ENCODE peak calls at places on chromosomes 1 and 21, in six cellular contexts. K is HepG2, J is A549, L is GM12878, B is upper lobe of left lung, P is K562. F is an unnamed sample.

GRCh38 chr21:29053011-29053553 is 20.4 kb downstream of the CCT8 start:
- ATAC-seq in K (peak), J (no peak), L (peak), B (no peak), P (peak), F (no peak)

GRCh38 chr1:99872063-99872462 is 21.9 kb downstream of the AGL start:
- ATAC-seq in K (peak), J (no peak), L (no peak), B (no peak), P (no peak), F (no peak)

GRCh38 chr1:118074101-118074500 is 110.9 kb downstream of the SPAG17 start:
- ATAC-seq in K (no peak), J (no peak), L (no peak), B (no peak), P (no peak), F (no peak)

GRCh38 chr1:62437273-62437945 is 560 bp downstream of the USP1 start:
- ATAC-seq in K (peak), J (peak), L (peak), B (no peak), P (peak), F (no peak)

GRCh38 chr1:41399148-41399795 is 38.0 kb downstream of the FOXO6 start:
- ATAC-seq in K (no peak), J (no peak), L (no peak), B (no peak), P (no peak), F (no peak)

GRCh38 chr1:13462682-13463081 is 51.1 kb downstream of the LRRC38 start:
- ATAC-seq in K (no peak), J (no peak), L (no peak), B (no peak), P (no peak), F (no peak)

GRCh38 chr1:55061706-55062321 is 22.5 kb downstream of the PCSK9 start:
- ATAC-seq in K (no peak), J (no peak), L (no peak), B (no peak), P (no peak), F (peak)

GRCh38 chr1:222256058-222256457 is 291.8 kb downstream of the HHIPL2 start:
- ATAC-seq in K (no peak), J (no peak), L (no peak), B (no peak), P (no peak), F (no peak)

GRCh38 chr1:47656719-47657685 is 219.2 kb downstream of the FOXD2 start:
- ATAC-seq in K (no peak), J (no peak), L (no peak), B (no peak), P (no peak), F (peak)

GRCh38 chr1:25828491-25828890 is 8.7 kb downstream of the MTFR1L start:
- ATAC-seq in K (no peak), J (no peak), L (no peak), B (no peak), P (no peak), F (no peak)

GRCh38 chr1:69691179-69691578 is 123.5 kb downstream of the LRRC7 start:
- ATAC-seq in K (no peak), J (no peak), L (no peak), B (no peak), P (no peak), F (no peak)

GRCh38 chr1:47030170-47030805 is 6.8 kb downstream of the CYP4X1 start:
- ATAC-seq in K (no peak), J (no peak), L (no peak), B (no peak), P (no peak), F (peak)

GRCh38 chr1:180167721-180168467 is 13.2 kb downstream of the QSOX1 start:
- ATAC-seq in K (peak), J (peak), L (no peak), B (peak), P (peak), F (no peak)

GRCh38 chr1:112247971-112248370 is 148.0 kb upstream of the CTTNBP2NL start:
- ATAC-seq in K (no peak), J (no peak), L (no peak), B (no peak), P (no peak), F (no peak)

GRCh38 chr1:244857761-244858160 is 6.6 kb downstream of the HNRNPU start:
- ATAC-seq in K (no peak), J (no peak), L (no peak), B (no peak), P (no peak), F (no peak)

GRCh38 chr1:184724843-184725242 is 29.8 kb downstream of the EDEM3 start:
- ATAC-seq in K (no peak), J (no peak), L (no peak), B (no peak), P (no peak), F (no peak)

GRCh38 chr1:178039826-178040380 is 54.0 kb upstream of the RASAL2 start:
- ATAC-seq in K (no peak), J (no peak), L (no peak), B (no peak), P (no peak), F (no peak)

GRCh38 chr1:218664385-218665170 is 319.4 kb downstream of the TGFB2 start:
- ATAC-seq in K (no peak), J (peak), L (no peak), B (no peak), P (no peak), F (no peak)

GRCh38 chr1:232557096-232557495 is 72.8 kb downstream of the SIPA1L2 start:
- ATAC-seq in K (no peak), J (no peak), L (no peak), B (no peak), P (no peak), F (no peak)

GRCh38 chr1:17723684-17724083 is 31.4 kb upstream of the ACTL8 start:
- ATAC-seq in K (peak), J (no peak), L (no peak), B (no peak), P (peak), F (no peak)

GRCh38 chr1:116345830-116346229 is 27.2 kb upstream of the ATP1A1 start:
- ATAC-seq in K (no peak), J (no peak), L (no peak), B (no peak), P (no peak), F (no peak)

GRCh38 chr1:228839656-228840055 is 104.4 kb downstream of the RHOU start:
- ATAC-seq in K (no peak), J (no peak), L (no peak), B (no peak), P (no peak), F (no peak)

GRCh38 chr1:21926065-21926464 is 11.0 kb downstream of the HSPG2 start:
- ATAC-seq in K (no peak), J (no peak), L (no peak), B (no peak), P (no peak), F (no peak)

GRCh38 chr1:227895828-227896685 is 51.7 kb downstream of the WNT9A start:
- ATAC-seq in K (peak), J (no peak), L (no peak), B (no peak), P (peak), F (peak)

GRCh38 chr1:157723157-157723556 is 22.6 kb upstream of the FCRL3 start:
- ATAC-seq in K (no peak), J (no peak), L (no peak), B (no peak), P (no peak), F (no peak)

GRCh38 chr1:147570907-147571306 is 29.6 kb downstream of the BCL9 start:
- ATAC-seq in K (no peak), J (no peak), L (no peak), B (no peak), P (no peak), F (no peak)

GRCh38 chr1:117605164-117605810 is 561 bp upstream of the TENT5C start:
- ATAC-seq in K (peak), J (peak), L (peak), B (peak), P (peak), F (peak)

DNA sequence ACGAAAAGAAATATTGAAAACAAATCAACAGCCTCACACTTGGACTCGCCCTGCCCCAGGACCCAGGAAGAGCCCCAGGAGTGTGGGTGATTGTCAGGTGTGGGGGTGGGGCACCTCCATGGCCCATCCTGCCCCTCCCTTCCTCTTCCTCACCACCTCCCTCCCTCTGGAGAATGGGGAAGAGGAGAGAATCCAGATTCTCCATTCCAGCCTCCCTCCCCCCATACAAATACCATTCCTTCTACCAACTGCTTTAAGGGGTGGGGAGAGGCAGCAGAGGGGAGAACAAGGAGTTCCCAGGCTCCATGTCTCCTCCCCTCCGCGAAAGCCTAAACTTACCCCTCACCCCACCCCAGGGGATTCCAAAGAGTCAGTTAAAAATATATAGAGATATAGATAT is 36.7 kb downstream of the MEF2D start:
- ATAC-seq in K (no peak), J (no peak), L (no peak), B (peak), P (no peak), F (peak)
- TF ChIP-seq EP300 in K (no peak), J (no peak), L (no peak), B (no peak), P (no peak), F (no peak)

GRCh38 chr1:156659994-156660751 is 17.0 kb downstream of the NES start:
- ATAC-seq in K (peak), J (peak), L (peak), B (peak), P (peak), F (peak)
- TF ChIP-seq POLR2A in K (no peak), J (peak), L (peak), B (no peak), P (peak), F (no peak)

GRCh38 chr1:98323906-98324358 is 337.6 kb upstream of the SNX7 start:
- ATAC-seq in K (no peak), J (peak), L (no peak), B (peak), P (no peak), F (peak)
- TF ChIP-seq EP300 in K (no peak), J (peak), L (no peak), B (no peak), P (no peak), F (no peak)

DNA sequence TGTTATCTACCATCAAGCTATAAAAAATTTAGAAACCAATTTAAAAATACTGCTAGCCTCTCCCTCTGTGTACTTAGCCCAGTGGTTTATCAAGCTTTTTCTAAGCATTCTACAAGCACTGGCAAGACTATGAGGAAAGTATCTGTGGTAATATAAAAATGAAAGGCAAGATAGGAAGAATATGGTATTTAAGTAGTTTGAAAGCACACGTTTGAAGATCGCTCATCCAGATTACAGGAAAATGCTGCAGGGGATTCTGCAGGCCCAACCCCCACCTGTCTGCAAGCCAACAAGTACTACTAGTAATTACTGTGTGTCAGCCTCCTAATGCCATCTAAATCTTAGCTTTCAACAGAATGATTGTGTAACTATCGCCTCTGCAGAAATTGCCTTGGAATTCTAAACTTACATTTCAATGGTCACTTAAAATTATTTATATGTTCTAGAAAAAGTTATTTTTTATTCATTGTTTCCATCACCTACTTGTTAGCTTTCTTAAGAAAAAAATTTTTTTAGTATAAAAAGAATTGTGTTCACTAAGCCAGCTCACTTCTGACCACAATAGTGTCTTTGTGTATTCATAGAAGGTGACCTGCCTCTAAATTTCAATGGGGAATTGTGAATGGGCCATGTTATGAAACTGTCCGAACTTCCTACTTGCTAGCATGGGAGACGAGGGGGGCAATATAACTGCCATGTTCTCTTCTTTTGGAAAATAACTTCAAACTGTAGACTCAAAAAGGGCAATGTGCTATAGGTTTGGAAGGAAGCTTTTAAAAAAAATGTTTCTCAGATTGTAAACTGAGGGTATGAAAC is 8.4 kb downstream of the ERRFI1 start:
- ATAC-seq in K (peak), J (no peak), L (no peak), B (no peak), P (no peak), F (no peak)
- TF ChIP-seq POLR2A in K (peak), J (no peak), L (no peak), B (no peak), P (no peak), F (no peak)